ENCODE peak calls at places on chromosomes 5 and 9, in five cellular contexts. M is HFF-Myc, X is lower leg skin, S is cardiac muscle cell, J is GM20000. G is an unnamed sample.

GRCh38 chr9:26413625-26414024 is 479.0 kb downstream of the CAAP1 start:
- DNase-seq in S (no peak), J (no peak), X (no peak), M (no peak), G (no peak)

GRCh38 chr5:40022057-40022456 is 597.3 kb upstream of the DAB2 start:
- DNase-seq in S (no peak), J (no peak), X (no peak), M (no peak), G (no peak)

GRCh38 chr9:115018547-115019435 is 88.4 kb upstream of the TNFSF8 start:
- DNase-seq in M (no peak), X (no peak), S (no peak), J (no peak), G (no peak)

GRCh38 chr9:99401826-99402225 is 179.7 kb downstream of the SEC61B start:
- DNase-seq in S (no peak), M (no peak), X (no peak), J (no peak), G (no peak)

GRCh38 chr9:73239868-73240267 is 88.2 kb downstream of the ANXA1 start:
- DNase-seq in S (no peak), X (no peak), J (no peak), M (no peak), G (no peak)

GRCh38 chr9:86550411-86550810 is 196.2 kb upstream of the TUT7 start:
- DNase-seq in M (no peak), S (no peak), X (no peak), J (no peak), G (no peak)

GRCh38 chr9:81814404-81814793 is 113.8 kb upstream of the SPATA31D4 start:
- DNase-seq in J (no peak), S (no peak), M (no peak), X (no peak), G (no peak)

GRCh38 chr9:81461196-81461595 is 228.2 kb downstream of the TLE1 start:
- DNase-seq in J (no peak), M (no peak), S (no peak), X (no peak), G (no peak)

GRCh38 chr5:142978726-142979125 is 208.5 kb downstream of the ARHGAP26 start:
- DNase-seq in X (no peak), M (no peak), J (no peak), S (no peak), G (no peak)

GRCh38 chr9:82606761-82607382 is 456.1 kb downstream of the RASEF start:
- DNase-seq in M (peak), X (peak), J (peak), S (peak), G (peak)

GRCh38 chr5:110435207-110435606 is 291.3 kb downstream of the TMEM232 start:
- DNase-seq in X (no peak), S (no peak), M (no peak), J (no peak), G (no peak)

GRCh38 chr5:74624501-74624900 is 16.0 kb downstream of the ENC1 start:
- DNase-seq in X (no peak), S (no peak), J (no peak), M (no peak), G (no peak)

GRCh38 chr5:144598451-144599068 is 427.9 kb downstream of the KCTD16 start:
- DNase-seq in S (peak), J (no peak), X (no peak), M (no peak), G (no peak)

GRCh38 chr9:89313842-89314241 is 2.8 kb downstream of the CKS2 start:
- DNase-seq in J (no peak), M (no peak), X (no peak), S (no peak), G (no peak)

GRCh38 chr5:79263290-79263689 is 27.4 kb downstream of the JMY start:
- DNase-seq in S (no peak), J (no peak), X (no peak), M (no peak), G (no peak)

GRCh38 chr9:128689820-128690683 is 1.0 kb downstream of the SET start:
- DNase-seq in S (peak), M (no peak), X (no peak), J (peak), G (no peak)

GRCh38 chr9:33455952-33456351 is 8.6 kb upstream of the AQP3 start:
- DNase-seq in S (no peak), M (no peak), X (no peak), J (no peak), G (no peak)

GRCh38 chr9:119137479-119137878 is 231.8 kb downstream of the BRINP1 start:
- DNase-seq in M (no peak), S (no peak), J (no peak), X (no peak), G (no peak)

GRCh38 chr9:19229725-19230355 is 653 bp upstream of the DENND4C start:
- DNase-seq in X (no peak), S (peak), J (no peak), M (no peak), G (peak)

GRCh38 chr5:61619289-61619688 is 287.2 kb downstream of the ZSWIM6 start:
- DNase-seq in J (no peak), M (no peak), X (no peak), S (no peak), G (no peak)

GRCh38 chr9:87834357-87834756 is 48.3 kb upstream of the SPATA31E1 start:
- DNase-seq in S (peak), M (no peak), X (no peak), J (no peak), G (no peak)

GRCh38 chr9:126985870-126986498 is 71.4 kb downstream of the RALGPS1 start:
- DNase-seq in J (peak), M (peak), S (no peak), X (peak), G (no peak)

GRCh38 chr5:68265822-68266395 is 50.4 kb downstream of the PIK3R1 start:
- DNase-seq in J (no peak), M (no peak), S (no peak), X (no peak), G (no peak)

GRCh38 chr9:3980771-3981170 is 319.1 kb downstream of the GLIS3 start:
- DNase-seq in J (no peak), M (no peak), S (peak), X (no peak), G (no peak)

GRCh38 chr9:89372230-89372816 is 54.0 kb downstream of the SECISBP2 start:
- DNase-seq in J (no peak), X (no peak), S (no peak), M (no peak), G (no peak)

GRCh38 chr5:92548351-92548750 is 1032.7 kb downstream of the NR2F1-AS1 start:
- DNase-seq in X (no peak), J (no peak), S (no peak), M (peak), G (no peak)

GRCh38 chr5:56183507-56183906 is 49.6 kb downstream of the ANKRD55 start:
- DNase-seq in X (no peak), J (no peak), M (peak), S (no peak), G (no peak)

GRCh38 chr5:79488775-79489174 is 25.2 kb downstream of the HOMER1 start:
- DNase-seq in X (no peak), J (no peak), M (no peak), S (no peak), G (no peak)

GRCh38 chr5:141914154-141914743 is 9.4 kb upstream of the DELE1 start:
- DNase-seq in S (peak), M (no peak), X (no peak), J (peak), G (peak)

GRCh38 chr9:42388846-42389245 is 205.4 kb downstream of the SPATA31A6 start:
- DNase-seq in X (no peak), S (no peak), M (no peak), J (peak), G (no peak)

GRCh38 chr9:42386477-42386876 is 203.0 kb downstream of the SPATA31A6 start:
- DNase-seq in M (no peak), J (peak), S (no peak), X (no peak), G (no peak)

GRCh38 chr9:42388146-42388690 is 204.8 kb downstream of the SPATA31A6 start:
- DNase-seq in M (no peak), X (no peak), J (peak), S (no peak), G (no peak)
- TF ChIP-seq CTCF in M (no peak), X (no peak), J (no peak), S (no peak), G (no peak)

GRCh38 chr5:158162479-158162878 is 303.5 kb upstream of the CLINT1 start:
- DNase-seq in S (no peak), X (no peak), M (no peak), J (no peak), G (no peak)
- TF ChIP-seq CTCF in S (no peak), X (no peak), M (no peak), J (no peak), G (no peak)

GRCh38 chr5:73496984-73497457 is 1.2 kb upstream of the BTF3 start:
- DNase-seq in X (no peak), S (peak), J (no peak), M (peak), G (no peak)
- TF ChIP-seq CTCF in X (no peak), S (peak), J (no peak), M (peak), G (peak)

DNA sequence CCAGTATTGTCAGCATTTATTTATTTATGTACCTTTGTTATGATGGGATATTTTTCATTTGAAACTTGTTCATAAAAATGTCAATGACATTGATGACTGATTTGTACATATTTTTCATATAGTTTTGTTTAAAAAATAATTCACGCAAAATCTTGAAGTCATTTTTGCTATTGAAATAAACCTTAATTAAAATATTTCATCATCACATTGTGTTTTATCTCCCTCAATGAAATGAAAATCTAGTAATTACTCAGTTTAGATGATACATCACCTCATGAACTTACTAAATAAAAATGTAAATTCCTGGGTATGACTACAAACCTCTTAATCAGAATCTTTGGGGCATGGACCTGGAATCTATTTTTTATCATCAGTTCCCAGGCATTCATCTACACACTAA is 89.6 kb downstream of the OSMR start:
- DNase-seq in J (no peak), M (no peak), X (no peak), S (no peak), G (no peak)
- TF ChIP-seq CTCF in J (no peak), M (no peak), X (no peak), S (no peak), G (no peak)

GRCh38 chr5:10503321-10503720 is 60.5 kb upstream of the ANKRD33B start:
- DNase-seq in S (no peak), J (no peak), M (no peak), X (no peak), G (no peak)
- TF ChIP-seq CTCF in S (no peak), J (no peak), M (no peak), X (no peak), G (no peak)

GRCh38 chr9:70392189-70392588 is 22.3 kb downstream of the KLF9 start:
- DNase-seq in S (no peak), X (no peak), J (no peak), M (no peak), G (no peak)
- TF ChIP-seq CTCF in S (peak), X (no peak), J (no peak), M (peak), G (peak)

DNA sequence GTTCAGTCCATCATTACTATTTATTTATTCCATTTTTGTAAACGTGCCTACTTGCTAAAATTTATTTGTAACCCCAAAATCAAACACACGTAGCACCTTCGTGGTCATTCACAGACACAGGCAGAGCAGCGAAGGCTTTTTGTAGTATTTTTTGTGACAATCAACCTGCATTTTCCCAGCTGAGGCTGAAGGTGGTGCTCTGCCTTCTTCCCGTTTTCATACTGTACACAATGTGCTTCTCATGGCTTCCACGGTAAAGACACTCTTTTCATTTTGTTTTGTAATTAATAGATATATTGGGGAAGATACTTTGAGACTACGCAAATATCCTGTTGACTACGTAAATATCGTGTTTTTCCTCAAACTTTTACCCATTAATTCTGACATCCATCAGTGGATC is 19.4 kb downstream of the DAP start:
- DNase-seq in S (no peak), M (no peak), X (no peak), J (no peak), G (no peak)
- TF ChIP-seq CTCF in S (no peak), M (no peak), X (no peak), J (no peak), G (no peak)

DNA sequence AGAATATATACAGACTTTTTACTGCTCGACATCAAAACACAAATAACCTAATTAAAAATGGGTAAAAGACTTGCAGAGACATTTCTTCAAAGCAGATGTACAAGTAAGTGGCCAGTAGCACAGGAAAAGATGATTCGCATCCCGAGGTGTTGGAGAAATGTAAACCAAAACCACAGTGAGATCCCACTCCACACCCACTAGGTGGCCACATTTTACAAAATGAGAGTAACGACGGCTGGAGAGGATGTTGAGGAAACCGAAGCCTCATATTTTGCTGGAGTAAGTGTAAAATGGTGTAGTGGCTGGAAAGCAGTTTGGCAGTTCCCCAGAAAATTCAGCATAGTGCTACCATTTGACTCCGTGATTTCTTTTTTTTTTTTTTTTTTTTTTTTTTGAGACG is 21.3 kb upstream of the GBGT1 start:
- DNase-seq in M (peak), S (peak), J (peak), X (peak), G (no peak)
- TF ChIP-seq CTCF in M (peak), S (peak), J (peak), X (no peak), G (peak)

DNA sequence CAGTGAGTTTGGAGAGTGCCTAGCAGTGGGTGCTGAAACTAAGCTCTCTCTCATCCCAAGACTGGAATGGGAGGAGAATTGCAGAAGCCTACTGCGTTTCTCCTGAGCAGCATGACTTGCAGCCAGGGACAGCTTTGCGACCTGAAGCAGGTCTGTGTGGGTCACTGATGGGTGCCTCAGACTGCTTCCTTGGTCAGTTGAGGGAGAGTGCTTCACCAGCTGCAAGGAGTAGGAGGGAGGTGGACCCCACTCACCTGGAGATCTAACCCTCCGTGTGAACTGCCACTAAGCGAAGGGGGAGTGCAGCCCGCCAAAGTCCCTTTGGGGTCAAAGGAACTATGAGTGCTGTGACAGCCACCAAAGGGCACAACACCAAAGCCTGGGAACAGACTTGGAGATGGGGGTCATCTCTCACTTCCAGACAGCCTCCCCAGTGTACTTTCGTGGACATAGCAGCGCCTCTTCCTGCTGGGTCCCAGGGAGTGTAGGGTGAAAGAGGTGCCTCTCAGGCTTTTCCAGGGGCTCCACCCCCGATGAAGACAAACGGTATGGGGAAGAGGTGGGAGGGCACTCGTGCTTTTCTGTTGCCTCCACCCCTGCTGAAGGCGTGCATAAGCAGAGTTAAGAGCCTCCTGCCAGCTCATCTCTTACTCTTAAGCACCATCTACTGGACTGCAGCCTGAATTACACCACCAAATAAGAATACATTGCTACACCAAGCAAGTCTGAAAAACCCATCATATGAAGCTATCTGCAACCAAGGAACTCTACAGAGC is 34.3 kb upstream of the MACIR start:
- DNase-seq in M (peak), S (peak), X (peak), J (peak), G (no peak)
- TF ChIP-seq CTCF in M (peak), S (peak), X (no peak), J (peak), G (peak)

G was measured in progenitor cell of endocrine pancreas.